ENCODE peak calls at places on chromosomes 1 and 21, in four cellular contexts. I, O, Z and F are unnamed samples.

GRCh38 chr1:2807678-2808385 is 6.3 kb upstream of the TTC34 start:
- DNase-seq in I (no peak), O (no peak), Z (no peak), F (no peak)

GRCh38 chr1:197688233-197688632 is 87.0 kb downstream of the DENND1B start:
- DNase-seq in I (no peak), O (no peak), Z (no peak), F (no peak)

GRCh38 chr1:110513511-110513910 is 5.5 kb downstream of the KCNA10 start:
- DNase-seq in I (no peak), O (no peak), Z (no peak), F (no peak)

GRCh38 chr21:38533887-38534286 is 35.6 kb upstream of the ERG start:
- DNase-seq in I (no peak), O (no peak), Z (no peak), F (no peak)

GRCh38 chr1:170727953-170728352 is 64.0 kb downstream of the PRRX1 start:
- DNase-seq in I (no peak), O (no peak), Z (no peak), F (no peak)

GRCh38 chr1:36199934-36200741 is 24.1 kb upstream of the THRAP3 start:
- DNase-seq in I (no peak), O (no peak), Z (no peak), F (peak; percentile 74)

GRCh38 chr1:182910143-182910542 is 42.8 kb downstream of the SHCBP1L start:
- DNase-seq in I (no peak), O (no peak), Z (no peak), F (no peak)

GRCh38 chr1:59367269-59368006 is 70.5 kb downstream of the FGGY start:
- DNase-seq in I (peak; percentile 84), O (no peak), Z (peak; percentile 69), F (peak; percentile 52)

GRCh38 chr1:32345289-32345827 is 9.3 kb upstream of the MARCKSL1 start:
- DNase-seq in I (no peak), O (no peak), Z (no peak), F (no peak)